ENCODE peak calls at places on chromosomes 5 and 9, in seven cellular contexts. O is H9, B is neuronal stem cell, H is mesenchymal stem cell, Y is IMR-90, W is H1, P is trophoblast cell. Z is an unnamed sample.

GRCh38 chr5:180071418-180072255 is at the start of gene RNF130:
- DNase-seq in O (peak; percentile 91), B (peak; percentile 92), H (peak; percentile 92), Y (peak; percentile 88), W (no peak), P (peak; percentile 97), Z (peak; percentile 95)

GRCh38 chr5:37714756-37715155 is 125.1 kb downstream of the GDNF start:
- DNase-seq in O (no peak), B (no peak), H (no peak), Y (no peak), W (no peak), P (no peak), Z (no peak)

GRCh38 chr5:81506900-81507588 is 113.1 kb upstream of the ACOT12 start:
- DNase-seq in O (peak; percentile 48), B (peak; percentile 24), H (peak; percentile 92), Y (peak; percentile 93), W (peak; percentile 9), P (peak; percentile 79), Z (peak; percentile 81)

GRCh38 chr5:154189256-154189818 is 1.2 kb upstream of the GALNT10 start:
- DNase-seq in O (no peak), B (no peak), H (peak; percentile 36), Y (no peak), W (no peak), P (no peak), Z (no peak)

GRCh38 chr9:98603821-98604383 is 104.8 kb downstream of the GABBR2 start:
- DNase-seq in O (no peak), B (no peak), H (no peak), Y (peak; percentile 63), W (no peak), P (no peak), Z (no peak)

GRCh38 chr9:110575952-110576351 is 3.6 kb downstream of the SVEP1 start:
- DNase-seq in O (no peak), B (no peak), H (no peak), Y (no peak), W (no peak), P (peak; percentile 65), Z (no peak)

GRCh38 chr5:67855523-67855922 is 360.0 kb upstream of the PIK3R1 start:
- DNase-seq in O (no peak), B (no peak), H (no peak), Y (no peak), W (no peak), P (no peak), Z (no peak)

GRCh38 chr5:59124983-59125960 is 542.4 kb downstream of the RAB3C start:
- DNase-seq in O (no peak), B (no peak), H (peak; percentile 48), Y (peak; percentile 37), W (no peak), P (no peak), Z (peak; percentile 48)

GRCh38 chr5:83721878-83722779 is 1.5 kb upstream of the HAPLN1 start:
- DNase-seq in O (peak; percentile 86), B (peak; percentile 69), H (peak; percentile 76), Y (peak; percentile 63), W (peak; percentile 53), P (peak; percentile 47), Z (peak; percentile 93)

GRCh38 chr9:81058776-81059175 is 630.6 kb downstream of the TLE1 start:
- DNase-seq in O (no peak), B (no peak), H (no peak), Y (no peak), W (no peak), P (no peak), Z (no peak)

GRCh38 chr5:171157233-171157632 is 151.8 kb upstream of the TLX3 start:
- DNase-seq in O (no peak), B (no peak), H (no peak), Y (no peak), W (no peak), P (no peak), Z (no peak)

GRCh38 chr5:154476343-154477213 is 1.4 kb downstream of the HAND1 start:
- DNase-seq in O (peak; percentile 65), B (no peak), H (no peak), Y (no peak), W (no peak), P (no peak), Z (peak; percentile 59)

GRCh38 chr5:3845249-3845648 is 249.6 kb downstream of the IRX1 start:
- DNase-seq in O (no peak), B (no peak), H (no peak), Y (no peak), W (no peak), P (no peak), Z (no peak)

GRCh38 chr5:111194925-111195324 is 29.3 kb upstream of the CAMK4 start:
- DNase-seq in O (no peak), B (no peak), H (peak; percentile 18), Y (peak; percentile 36), W (no peak), P (no peak), Z (no peak)

GRCh38 chr9:96875460-96876142 is 21.3 kb upstream of the ZNF782 start:
- DNase-seq in O (peak; percentile 97), B (peak; percentile 88), H (peak; percentile 72), Y (peak; percentile 68), W (peak; percentile 91), P (peak; percentile 75), Z (peak; percentile 99)

GRCh38 chr9:69815313-69815712 is 5.3 kb upstream of the CFAP95 start:
- DNase-seq in O (no peak), B (no peak), H (no peak), Y (no peak), W (no peak), P (no peak), Z (no peak)

GRCh38 chr9:96048954-96049831 is 173.7 kb downstream of the ERCC6L2 start:
- DNase-seq in O (no peak), B (no peak), H (no peak), Y (no peak), W (no peak), P (no peak), Z (no peak)

GRCh38 chr5:39578887-39579497 is 154.2 kb upstream of the DAB2 start:
- DNase-seq in O (no peak), B (peak; percentile 33), H (peak; percentile 39), Y (peak; percentile 49), W (no peak), P (peak; percentile 53), Z (no peak)

GRCh38 chr9:70510157-70510770 is 95.8 kb upstream of the KLF9 start:
- DNase-seq in O (peak; percentile 38), B (peak; percentile 4), H (no peak), Y (no peak), W (peak; percentile 7), P (peak; percentile 25), Z (peak; percentile 34)

DNA sequence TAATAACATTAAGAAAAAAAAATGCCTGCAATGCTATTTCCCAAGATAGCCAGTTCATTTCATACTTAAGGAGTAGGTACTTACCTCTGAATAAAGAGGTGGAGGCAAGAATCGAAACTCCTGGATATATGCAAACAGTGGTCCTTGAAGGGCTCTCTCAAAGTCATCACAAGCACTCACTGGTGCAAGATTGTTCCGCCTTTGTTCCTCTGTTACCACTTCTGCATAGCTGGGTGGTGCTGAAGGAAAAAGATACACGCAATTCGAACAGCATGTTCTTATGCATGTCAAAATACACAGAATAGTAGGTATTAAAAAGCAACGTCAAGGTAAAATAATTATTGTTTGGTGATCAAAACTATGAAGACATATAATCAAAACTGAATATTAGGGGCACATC is 9.5 kb downstream of the ARRDC3 start:
- DNase-seq in O (no peak), B (no peak), H (no peak), Y (no peak), W (no peak), P (peak; percentile 32), Z (no peak)
- H2AK5ac ChIP-seq in O (no peak overlapping the region), B (no peak overlapping the region), H (no peak overlapping the region), Y (no peak overlapping the region), W (no peak overlapping the region), P (no peak overlapping the region), Z (no peak overlapping the region)

DNA sequence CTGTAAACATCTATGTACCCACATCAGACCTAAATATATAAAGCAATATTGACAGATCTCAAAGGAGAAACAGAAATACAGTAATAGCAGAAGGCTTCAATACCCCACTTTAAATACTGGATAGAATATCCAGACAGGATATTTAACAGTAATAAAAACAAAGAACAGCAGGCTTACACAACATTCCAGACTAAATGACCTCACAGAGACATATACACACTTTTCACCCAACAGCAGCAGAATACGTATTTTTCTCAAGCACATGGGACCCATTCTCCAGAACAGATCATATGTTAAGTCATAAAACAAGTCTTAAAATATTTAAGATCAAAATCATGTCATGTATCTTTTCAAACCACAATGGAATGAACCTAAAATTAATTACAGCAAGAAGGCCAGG is 76.8 kb downstream of the CAMSAP1 start:
- DNase-seq in O (no peak), B (no peak), H (peak; percentile 38), Y (peak; percentile 69), W (no peak), P (no peak), Z (no peak)
- H2AK5ac ChIP-seq in O (no peak overlapping the region), B (no peak overlapping the region), H (no peak overlapping the region), Y (no peak overlapping the region), W (no peak overlapping the region), P (no peak overlapping the region), Z (no peak overlapping the region)

DNA sequence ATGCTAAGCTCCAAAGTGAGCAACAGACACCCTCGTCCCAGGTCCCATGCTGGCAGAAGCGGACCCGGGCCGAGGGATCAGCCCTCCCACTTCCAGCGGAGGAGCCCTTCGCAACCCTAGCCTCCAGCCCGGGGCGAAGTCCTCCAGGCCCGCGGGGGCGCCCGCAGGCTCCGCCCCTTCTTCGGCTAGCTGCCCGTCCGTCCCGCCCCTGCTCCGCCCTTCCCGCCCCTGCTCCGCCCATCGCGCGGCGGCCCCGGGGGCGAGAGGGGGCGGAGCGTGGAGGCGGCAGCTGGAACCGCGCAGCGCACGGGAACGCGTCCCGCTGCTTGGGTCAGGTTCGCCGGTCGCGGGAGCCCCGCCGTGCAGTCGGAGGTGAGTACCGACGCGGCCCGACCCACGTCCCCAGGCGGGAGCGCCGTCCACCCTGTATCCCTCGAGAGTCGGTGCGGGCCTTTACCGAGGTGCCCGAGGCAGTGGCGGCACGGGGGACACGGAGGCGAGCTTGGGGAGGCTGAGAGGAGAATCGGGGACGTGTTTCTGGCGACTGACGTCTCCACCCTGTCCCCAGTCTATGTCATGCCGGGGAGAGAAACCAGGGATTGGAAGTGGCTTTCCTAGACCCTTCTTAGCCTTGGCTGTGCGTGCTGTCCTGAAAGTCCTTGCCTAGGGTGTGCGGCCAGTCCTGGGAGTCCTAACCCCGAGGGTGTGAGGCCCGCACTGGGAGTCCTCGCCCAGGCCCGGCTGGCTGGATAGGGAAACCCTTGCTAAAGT is at the start of gene ACO1:
- DNase-seq in O (peak; percentile 90), B (peak; percentile 90), H (peak; percentile 89), Y (peak; percentile 82), W (peak; percentile 64), P (peak; percentile 97), Z (peak; percentile 89)
- H2AK5ac ChIP-seq in O (no peak within 1 kb of the TSS), B (no peak within 1 kb of the TSS), H (peak within 1 kb of the TSS; percentile 83), Y (peak within 1 kb of the TSS; percentile 84), W (no peak within 1 kb of the TSS), P (no peak within 1 kb of the TSS), Z (no peak within 1 kb of the TSS)

DNA sequence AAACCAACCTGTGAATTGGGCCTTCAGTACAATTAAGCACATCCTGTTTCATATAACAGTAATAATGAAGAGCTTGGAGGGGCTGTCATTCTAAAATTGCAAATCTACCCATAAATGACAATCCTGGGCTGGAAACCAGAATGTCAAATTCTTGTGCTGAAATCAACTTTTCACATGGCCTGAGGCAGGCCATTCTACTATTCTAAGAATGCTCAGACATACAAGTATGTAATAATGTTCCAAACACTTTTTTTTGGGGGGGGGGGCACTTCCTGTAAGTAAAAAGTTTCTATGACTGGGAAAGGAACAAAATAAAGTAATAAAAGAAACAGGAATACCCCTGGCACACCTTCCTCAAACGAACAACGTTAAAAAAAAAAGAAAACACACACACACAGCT is 1.5 kb downstream of the ETF1 start:
- DNase-seq in O (no peak), B (no peak), H (no peak), Y (no peak), W (no peak), P (peak; percentile 71), Z (no peak)
- H2AK5ac ChIP-seq in O (no peak overlapping the region), B (no peak overlapping the region), H (no peak overlapping the region), Y (no peak overlapping the region), W (no peak overlapping the region), P (no peak overlapping the region), Z (no peak overlapping the region)

GRCh38 chr9:83765376-83765775 is 52.2 kb downstream of the GKAP1 start:
- DNase-seq in O (no peak), B (no peak), H (no peak), Y (no peak), W (no peak), P (no peak), Z (no peak)
- H2AK5ac ChIP-seq in O (no peak overlapping the region), B (no peak overlapping the region), H (no peak overlapping the region), Y (no peak overlapping the region), W (no peak overlapping the region), P (no peak overlapping the region), Z (no peak overlapping the region)

Z was measured in mesendoderm.